ENCODE peak calls at places on chromosome 10, in six cellular contexts. P is OCI-LY7, Q is hepatocyte, I is fibroblast of pulmonary artery, A is transverse colon, T is upper lobe of right lung. X is an unnamed sample.

GRCh38 chr10:16643502-16643901 is 121.8 kb upstream of the C1QL3 start:
- DNase-seq in P (no peak), Q (no peak), I (no peak), A (no peak), T (no peak), X (no peak)

GRCh38 chr10:52050429-52051047 is 263.5 kb upstream of the DKK1 start:
- DNase-seq in P (no peak), Q (no peak), I (no peak), A (no peak), T (no peak), X (no peak)

GRCh38 chr10:77715081-77715480 is 77.5 kb upstream of the KCNMA1 start:
- DNase-seq in P (peak), Q (no peak), I (no peak), A (no peak), T (no peak), X (no peak)

GRCh38 chr10:59373071-59373470 is 10.7 kb upstream of the FAM13C start:
- DNase-seq in P (no peak), Q (no peak), I (peak), A (no peak), T (no peak), X (no peak)

GRCh38 chr10:74027702-74028101 is 29.8 kb downstream of the VCL start:
- DNase-seq in P (no peak), Q (no peak), I (no peak), A (no peak), T (no peak), X (no peak)

GRCh38 chr10:120180160-120180559 is 276.9 kb upstream of the PLPP4 start:
- DNase-seq in P (no peak), Q (no peak), I (no peak), A (no peak), T (no peak), X (no peak)

GRCh38 chr10:99895867-99896266 is 113.4 kb downstream of the ABCC2 start:
- DNase-seq in P (no peak), Q (no peak), I (no peak), A (no peak), T (no peak), X (no peak)

GRCh38 chr10:114429581-114430335 is 25.5 kb upstream of the AFAP1L2 start:
- DNase-seq in P (no peak), Q (no peak), I (no peak), A (no peak), T (no peak), X (no peak)

GRCh38 chr10:86579883-86580548 is 58.4 kb upstream of the WAPL start:
- DNase-seq in P (no peak), Q (no peak), I (no peak), A (no peak), T (no peak), X (no peak)

GRCh38 chr10:59907918-59908807 is 1.8 kb upstream of the CCDC6 start:
- DNase-seq in P (peak), Q (peak), I (peak), A (peak), T (no peak), X (no peak)

GRCh38 chr10:78267598-78267997 is 233.9 kb downstream of the RPS24 start:
- DNase-seq in P (no peak), Q (peak), I (no peak), A (no peak), T (no peak), X (no peak)

GRCh38 chr10:59720377-59720776 is 10.7 kb upstream of the SLC16A9 start:
- DNase-seq in P (no peak), Q (no peak), I (no peak), A (no peak), T (no peak), X (no peak)

GRCh38 chr10:98956576-98957260 is 278.9 kb downstream of the HPSE2 start:
- DNase-seq in P (no peak), Q (no peak), I (peak), A (no peak), T (no peak), X (no peak)

GRCh38 chr10:15791816-15792524 is 68.3 kb downstream of the MINDY3 start:
- DNase-seq in P (no peak), Q (no peak), I (peak), A (no peak), T (no peak), X (no peak)

DNA sequence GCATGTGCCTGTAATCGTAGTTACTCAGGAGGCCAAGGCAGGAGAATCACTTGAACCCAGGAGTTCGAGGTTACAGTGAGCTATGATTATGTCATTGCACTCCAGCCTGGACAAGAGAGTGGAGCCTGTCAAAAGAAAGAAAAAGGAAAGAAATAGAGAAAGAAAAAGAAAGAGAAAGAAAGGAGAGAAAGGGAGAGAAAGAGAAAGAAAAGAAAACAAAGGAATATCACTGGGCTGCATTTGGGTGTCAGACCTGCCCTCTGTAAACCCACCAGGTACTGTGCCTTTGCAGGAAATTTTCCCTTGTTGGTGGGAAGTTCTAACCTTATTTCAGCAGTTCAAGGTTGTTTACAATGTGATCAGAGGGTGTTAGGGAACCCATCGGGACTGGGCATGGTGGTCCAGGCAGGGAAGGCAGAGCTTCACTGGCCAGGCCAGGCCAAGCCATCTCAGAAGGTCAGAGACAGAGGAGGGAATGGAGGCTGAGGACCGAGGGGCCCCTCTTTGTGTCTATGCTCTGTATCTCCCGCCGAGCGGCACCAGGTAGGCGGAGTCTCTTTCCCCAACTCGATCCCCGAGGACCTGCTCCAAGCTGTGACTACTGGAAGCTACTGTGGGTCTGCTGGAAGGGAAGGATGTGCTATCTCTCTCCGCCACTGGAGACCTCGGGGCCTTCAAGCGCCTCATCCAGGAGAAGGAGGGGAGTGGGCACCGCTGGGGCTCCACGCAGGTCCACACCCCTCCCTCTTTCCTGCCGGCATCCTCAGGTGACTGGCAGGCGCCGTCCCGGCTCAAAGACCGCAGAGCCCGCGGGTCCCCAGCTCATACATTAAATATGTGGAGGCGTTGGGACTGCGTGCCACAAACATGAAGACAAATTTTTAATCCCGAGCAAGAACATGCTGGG is 15.2 kb upstream of the KAZALD1 start:
- DNase-seq in P (no peak), Q (no peak), I (no peak), A (no peak), T (no peak), X (no peak)
- H3K4me3 ChIP-seq in P (no peak), Q (no peak), I (no peak), A (no peak), T (no peak), X (no peak)

GRCh38 chr10:810351-810846 is 120.9 kb upstream of the DIP2C start:
- DNase-seq in P (peak), Q (peak), I (peak), A (no peak), T (no peak), X (no peak)
- TF ChIP-seq CTCF in P (peak), Q (peak), I (peak), A (peak), T (peak), X (peak)

GRCh38 chr10:21827308-21827707 is 176.2 kb downstream of the DNAJC1 start:
- DNase-seq in P (no peak), Q (no peak), I (no peak), A (no peak), T (no peak), X (no peak)
- H3K4me3 ChIP-seq in P (no peak), Q (no peak), I (no peak), A (no peak), T (no peak), X (no peak)

GRCh38 chr10:30842185-30842584 is 189.5 kb downstream of the ZNF438 start:
- DNase-seq in P (no peak), Q (no peak), I (no peak), A (no peak), T (no peak), X (no peak)
- TF ChIP-seq CTCF in P (no peak), Q (no peak), I (peak), A (no peak), T (no peak), X (no peak)

DNA sequence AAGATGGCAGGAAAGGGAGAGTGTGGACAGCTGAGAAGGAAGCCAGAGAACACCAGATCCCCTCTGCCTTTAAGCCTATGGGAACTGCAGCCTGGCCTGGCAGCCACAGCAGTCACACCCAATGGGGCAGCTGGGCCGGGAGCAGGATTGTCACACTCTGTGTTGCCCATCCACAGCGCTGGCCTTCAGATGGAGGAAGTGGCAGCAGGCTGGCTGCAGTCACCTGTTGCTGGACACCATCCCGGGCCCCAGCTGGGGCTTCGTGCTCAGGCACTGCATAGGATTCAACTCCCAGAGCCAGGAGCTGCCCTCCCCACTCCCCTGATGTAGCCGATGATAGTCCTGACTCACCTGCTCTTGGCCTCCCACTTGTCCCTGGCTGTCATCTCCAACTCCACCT is 114.4 kb downstream of the COL13A1 start:
- DNase-seq in P (no peak), Q (no peak), I (no peak), A (no peak), T (no peak), X (no peak)
- H3K4me3 ChIP-seq in P (no peak), Q (no peak), I (no peak), A (no peak), T (no peak), X (no peak)

GRCh38 chr10:44967596-44967995 is 8.0 kb downstream of the RASSF4 start:
- DNase-seq in P (no peak), Q (no peak), I (no peak), A (no peak), T (no peak), X (no peak)

GRCh38 chr10:44968101-44968886 is 8.7 kb downstream of the RASSF4 start:
- DNase-seq in P (peak), Q (no peak), I (peak), A (no peak), T (no peak), X (no peak)

GRCh38 chr10:44966129-44966815 is 6.7 kb downstream of the RASSF4 start:
- DNase-seq in P (no peak), Q (peak), I (no peak), A (no peak), T (no peak), X (no peak)

GRCh38 chr10:44965651-44966097 is 6.1 kb downstream of the RASSF4 start:
- DNase-seq in P (no peak), Q (no peak), I (no peak), A (no peak), T (no peak), X (no peak)

GRCh38 chr10:44966816-44967509 is 7.4 kb downstream of the RASSF4 start:
- DNase-seq in P (peak), Q (no peak), I (no peak), A (no peak), T (no peak), X (no peak)
- TF ChIP-seq CTCF in P (peak), Q (peak), I (peak), A (peak), T (peak), X (peak)

GRCh38 chr10:6048281-6049030 is 13.7 kb downstream of the IL2RA start:
- DNase-seq in P (no peak), Q (no peak), I (no peak), A (no peak), T (no peak), X (no peak)

GRCh38 chr10:6049031-6049400 is 13.2 kb downstream of the IL2RA start:
- DNase-seq in P (no peak), Q (no peak), I (no peak), A (no peak), T (no peak), X (no peak)

GRCh38 chr10:6053303-6053702 is 8.9 kb downstream of the IL2RA start:
- DNase-seq in P (no peak), Q (no peak), I (no peak), A (no peak), T (no peak), X (no peak)

GRCh38 chr10:6052247-6053221 is 9.6 kb downstream of the IL2RA start:
- DNase-seq in P (peak), Q (no peak), I (no peak), A (peak), T (no peak), X (no peak)

GRCh38 chr10:6050801-6051445 is 11.2 kb downstream of the IL2RA start:
- DNase-seq in P (peak), Q (peak), I (peak), A (peak), T (peak), X (peak)
- H3K4me3 ChIP-seq in P (peak), Q (no peak), I (peak), A (peak), T (peak), X (peak)

DNA sequence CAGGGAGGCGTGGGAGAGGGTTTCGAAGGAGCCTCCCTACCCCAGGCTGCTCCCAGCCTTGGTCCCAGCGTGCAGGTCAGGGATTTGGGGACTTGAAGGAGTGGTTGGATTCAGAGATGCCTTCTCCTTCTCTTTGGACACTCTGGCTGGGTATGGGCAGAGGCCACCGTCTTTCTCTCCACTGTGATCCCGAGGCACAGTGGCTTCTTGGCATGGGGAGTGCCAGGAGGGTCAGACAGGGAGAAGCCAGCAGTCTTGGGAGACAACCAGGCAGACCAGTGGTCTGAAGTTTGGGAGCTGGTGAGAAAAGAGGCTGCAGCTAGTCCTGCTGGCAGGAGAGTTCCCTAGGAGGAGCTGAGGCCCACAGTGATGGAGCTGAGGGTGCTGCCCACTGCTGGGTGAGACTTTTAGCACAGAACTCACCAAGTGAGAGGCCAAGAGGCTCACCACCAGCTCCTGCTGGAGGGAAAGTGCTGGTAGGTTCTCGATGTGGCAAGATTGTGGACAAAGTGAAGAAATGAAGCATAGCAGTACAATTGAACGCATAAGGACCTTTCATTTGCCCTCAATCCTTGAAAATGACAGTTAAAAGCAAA is 35.2 kb upstream of the WDFY4 start:
- DNase-seq in P (no peak), Q (no peak), I (no peak), A (no peak), T (no peak), X (no peak)
- TF ChIP-seq CTCF in P (no peak), Q (peak), I (peak), A (no peak), T (no peak), X (no peak)